ENCODE peak calls at places on chromosomes 7 and 10, in five cellular contexts. R is HuH-7.5, O is HFFc6, B is RWPE1, N is NAMALWA. U is an unnamed sample.

GRCh38 chr7:155362380-155363145 is 64.9 kb downstream of the INSIG1 start:
- DNase-seq in R (no peak), O (no peak), B (no peak), N (no peak), U (no peak)

GRCh38 chr7:66267249-66267648 is 62.1 kb downstream of the TPST1 start:
- DNase-seq in R (no peak), O (peak), B (no peak), N (no peak), U (no peak)

GRCh38 chr7:47988496-47989386 is 9.3 kb upstream of the HUS1 start:
- DNase-seq in R (peak), O (peak), B (peak), N (peak), U (peak)

GRCh38 chr7:51026341-51026740 is 243.6 kb upstream of the GRB10 start:
- DNase-seq in R (no peak), O (no peak), B (no peak), N (no peak), U (no peak)

GRCh38 chr10:43693602-43694001 is 44.9 kb upstream of the ZNF32 start:
- DNase-seq in R (no peak), O (no peak), B (no peak), N (no peak), U (no peak)

GRCh38 chr10:105259201-105259600 is 618.1 kb downstream of the SORCS3 start:
- DNase-seq in R (no peak), O (no peak), B (no peak), N (no peak), U (no peak)

GRCh38 chr10:28089467-28089866 is 90.6 kb upstream of the ODAD2 start:
- DNase-seq in R (no peak), O (peak), B (peak), N (no peak), U (peak)

GRCh38 chr7:128948312-128948973 is 10.7 kb downstream of the IRF5 start:
- DNase-seq in R (no peak), O (no peak), B (no peak), N (no peak), U (no peak)

GRCh38 chr7:47893238-47893637 is 55.0 kb downstream of the PKD1L1 start:
- DNase-seq in R (peak), O (no peak), B (no peak), N (peak), U (no peak)

U was measured in RKO.